ENCODE peak calls at places on chromosomes 5 and 9, in four cellular contexts. S is suprapubic skin, I is left ventricle myocardium inferior, Q is esophagus squamous epithelium. N is an unnamed sample.

GRCh38 chr5:136734638-136735037 is 369.3 kb upstream of the TRPC7 start:
- DNase-seq in S (no peak), I (no peak), Q (no peak), N (no peak)

GRCh38 chr5:126776499-126777256 is at the start of gene LMNB1:
- DNase-seq in S (peak), I (peak), Q (peak), N (peak)

GRCh38 chr5:56596154-56596553 is 219.2 kb upstream of the MAP3K1 start:
- DNase-seq in S (no peak), I (no peak), Q (no peak), N (no peak)

GRCh38 chr5:491856-492155 is 32.4 kb downstream of the SLC9A3 start:
- DNase-seq in S (no peak), I (no peak), Q (no peak), N (no peak)

GRCh38 chr5:126972062-126972895 is 58.1 kb downstream of the MARCHF3 start:
- DNase-seq in S (no peak), I (no peak), Q (no peak), N (no peak)

GRCh38 chr5:37816331-37816730 is 23.5 kb downstream of the GDNF start:
- DNase-seq in S (no peak), I (no peak), Q (no peak), N (no peak)

GRCh38 chr5:91865920-91866319 is 482.8 kb upstream of the ARRDC3 start:
- DNase-seq in S (no peak), I (no peak), Q (no peak), N (no peak)

GRCh38 chr5:81125959-81126358 is 107.2 kb upstream of the CKMT2 start:
- DNase-seq in S (no peak), I (no peak), Q (no peak), N (no peak)

GRCh38 chr5:80540691-80541090 is 29.4 kb downstream of the ANKRD34B start:
- DNase-seq in S (no peak), I (no peak), Q (no peak), N (no peak)

GRCh38 chr9:133224762-133225161 is 15.7 kb upstream of the OBP2B start:
- DNase-seq in S (no peak), I (no peak), Q (no peak), N (no peak)

GRCh38 chr9:38226491-38226951 is 157.5 kb upstream of the SHB start:
- DNase-seq in S (no peak), I (no peak), Q (no peak), N (no peak)

GRCh38 chr5:94577466-94578245 is 40.7 kb downstream of the KIAA0825 start:
- DNase-seq in S (no peak), I (no peak), Q (no peak), N (no peak)

GRCh38 chr9:78121488-78121887 is 89.9 kb upstream of the GNAQ start:
- DNase-seq in S (no peak), I (peak), Q (no peak), N (no peak)

GRCh38 chr5:104937591-104937990 is 1375.0 kb upstream of the NUDT12 start:
- DNase-seq in S (no peak), I (no peak), Q (no peak), N (no peak)

GRCh38 chr9:95105519-95106287 is 211.8 kb downstream of the FANCC start:
- DNase-seq in S (peak), I (no peak), Q (no peak), N (no peak)

GRCh38 chr5:172903790-172904189 is 55.4 kb upstream of the RPL26L1 start:
- DNase-seq in S (no peak), I (no peak), Q (no peak), N (no peak)

GRCh38 chr5:55853271-55853670 is 2.1 kb downstream of the IL31RA start:
- DNase-seq in S (no peak), I (no peak), Q (no peak), N (no peak)

GRCh38 chr9:80699551-80699998 is 989.8 kb downstream of the TLE1 start:
- DNase-seq in S (no peak), I (no peak), Q (no peak), N (no peak)

GRCh38 chr5:151006704-151007334 is 13.6 kb upstream of the GPX3 start:
- DNase-seq in S (no peak), I (peak), Q (no peak), N (no peak)

GRCh38 chr9:22201256-22201655 is 192.2 kb upstream of the CDKN2B start:
- DNase-seq in S (no peak), I (no peak), Q (no peak), N (no peak)

GRCh38 chr5:403995-404394 is 39.0 kb upstream of the EXOC3 start:
- DNase-seq in S (no peak), I (no peak), Q (no peak), N (peak)

GRCh38 chr9:70594546-70594945 is 180.1 kb upstream of the KLF9 start:
- DNase-seq in S (no peak), I (no peak), Q (no peak), N (no peak)

GRCh38 chr5:158326241-158326640 is 467.3 kb upstream of the CLINT1 start:
- DNase-seq in S (no peak), I (no peak), Q (no peak), N (no peak)

GRCh38 chr5:93433422-93433821 is 147.6 kb downstream of the NR2F1-AS1 start:
- DNase-seq in S (no peak), I (no peak), Q (no peak), N (no peak)

GRCh38 chr5:102766295-102767090 is 11.4 kb downstream of the PAM start:
- DNase-seq in S (no peak), I (no peak), Q (no peak), N (no peak)

GRCh38 chr5:80082221-80082620 is 47.1 kb downstream of the THBS4 start:
- DNase-seq in S (no peak), I (no peak), Q (no peak), N (no peak)

GRCh38 chr5:104186100-104186499 is 623.5 kb upstream of the NUDT12 start:
- DNase-seq in S (no peak), I (no peak), Q (no peak), N (no peak)

GRCh38 chr5:151094054-151094858 is 13.4 kb upstream of the TNIP1 start:
- DNase-seq in S (no peak), I (no peak), Q (no peak), N (no peak)

GRCh38 chr5:172549708-172550095 is 91.4 kb upstream of the NEURL1B start:
- DNase-seq in S (no peak), I (no peak), Q (no peak), N (no peak)

GRCh38 chr9:83166369-83166768 is 103.4 kb upstream of the RASEF start:
- DNase-seq in S (no peak), I (no peak), Q (no peak), N (no peak)
- TF ChIP-seq CTCF in S (no peak), I (no peak), Q (no peak), N (no peak)

GRCh38 chr9:99894826-99895225 is 11.6 kb upstream of the STX17 start:
- DNase-seq in S (no peak), I (no peak), Q (no peak), N (no peak)

DNA sequence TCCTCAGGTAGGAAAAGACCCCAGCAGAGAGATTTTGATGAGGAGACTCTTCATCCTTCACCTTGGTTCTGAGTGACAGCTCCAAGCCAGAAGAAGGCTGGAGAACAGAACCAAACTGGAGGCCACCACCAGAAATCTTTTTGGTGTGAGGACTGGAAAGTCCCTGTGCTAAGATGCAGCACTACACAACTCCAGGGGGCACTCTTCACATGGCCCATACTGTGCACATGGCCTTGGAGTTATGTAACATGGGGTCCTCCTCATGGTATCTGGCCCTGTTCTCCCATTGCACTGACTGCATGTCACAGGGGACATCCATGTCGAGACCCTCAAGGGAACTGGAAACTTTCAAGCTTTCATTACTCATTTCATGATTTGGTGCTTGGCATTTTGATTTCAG is 17.3 kb upstream of the STX17 start:
- DNase-seq in S (no peak), I (no peak), Q (no peak), N (no peak)
- TF ChIP-seq CTCF in S (no peak), I (no peak), Q (no peak), N (no peak)

GRCh38 chr5:115888027-115888426 is 46.3 kb downstream of the AP3S1 start:
- DNase-seq in S (no peak), I (no peak), Q (no peak), N (no peak)
- TF ChIP-seq CTCF in S (no peak), I (peak), Q (no peak), N (peak)

GRCh38 chr5:77285442-77285841 is 75.0 kb downstream of the PDE8B start:
- DNase-seq in S (no peak), I (no peak), Q (no peak), N (no peak)

GRCh38 chr5:77277764-77278163 is 67.3 kb downstream of the PDE8B start:
- DNase-seq in S (no peak), I (no peak), Q (no peak), N (no peak)

GRCh38 chr5:77280036-77280435 is 69.6 kb downstream of the PDE8B start:
- DNase-seq in S (no peak), I (no peak), Q (no peak), N (no peak)

GRCh38 chr5:77281969-77282336 is 71.5 kb downstream of the PDE8B start:
- DNase-seq in S (no peak), I (no peak), Q (no peak), N (no peak)

GRCh38 chr5:77282337-77283027 is 72.0 kb downstream of the PDE8B start:
- DNase-seq in S (no peak), I (no peak), Q (no peak), N (no peak)
- TF ChIP-seq CTCF in S (no peak), I (no peak), Q (no peak), N (peak)

DNA sequence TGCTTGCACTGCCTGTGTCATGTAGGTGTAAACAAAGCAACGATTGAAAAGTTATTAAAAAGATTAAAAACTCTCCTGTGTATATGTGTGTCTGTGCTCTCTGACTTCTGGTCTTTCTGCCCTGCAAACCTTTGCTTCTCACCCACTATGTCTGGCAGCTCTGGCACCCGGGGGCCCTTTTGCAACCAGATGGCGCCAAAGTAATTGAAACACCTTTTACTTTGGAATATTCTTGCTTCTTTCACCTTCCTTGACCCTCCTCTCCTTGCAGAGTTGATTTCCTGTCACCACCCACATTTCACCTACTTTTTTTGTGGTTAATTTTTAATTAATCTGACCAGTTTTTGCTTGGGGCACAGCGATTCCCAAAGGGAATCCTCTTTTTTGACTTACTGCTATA is 275.5 kb downstream of the ARHGEF28 start:
- DNase-seq in S (no peak), I (no peak), Q (no peak), N (no peak)
- TF ChIP-seq CTCF in S (no peak), I (no peak), Q (no peak), N (peak)

GRCh38 chr5:175460560-175460959 is 16.6 kb upstream of the DRD1 start:
- DNase-seq in S (no peak), I (no peak), Q (no peak), N (no peak)

GRCh38 chr5:175456105-175456504 is 12.1 kb upstream of the DRD1 start:
- DNase-seq in S (no peak), I (no peak), Q (no peak), N (no peak)

GRCh38 chr5:175457466-175457865 is 13.5 kb upstream of the DRD1 start:
- DNase-seq in S (no peak), I (no peak), Q (no peak), N (no peak)

GRCh38 chr5:175461370-175461769 is 17.0 kb upstream of the SFXN1 start:
- DNase-seq in S (no peak), I (peak), Q (no peak), N (no peak)

DNA sequence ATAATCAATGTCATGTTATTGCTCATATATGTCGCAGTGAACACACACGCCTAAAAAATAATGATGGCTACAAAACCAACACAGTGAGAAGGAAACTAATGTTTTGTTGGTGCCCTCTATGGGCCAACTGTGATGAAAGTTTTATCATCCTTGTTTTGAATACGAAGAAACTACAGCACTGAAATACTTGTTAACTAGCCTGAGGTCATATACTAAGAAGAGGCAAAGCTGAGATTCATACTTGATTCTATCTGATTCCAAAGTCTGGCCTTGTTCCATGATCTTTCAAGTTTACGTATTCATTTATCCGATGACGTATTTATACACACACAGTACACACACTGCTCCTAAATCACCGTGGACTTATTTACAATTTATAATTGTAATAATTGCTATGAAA is 16.1 kb upstream of the DRD1 start:
- DNase-seq in S (no peak), I (no peak), Q (no peak), N (no peak)
- TF ChIP-seq CTCF in S (no peak), I (peak), Q (peak), N (peak)

DNA sequence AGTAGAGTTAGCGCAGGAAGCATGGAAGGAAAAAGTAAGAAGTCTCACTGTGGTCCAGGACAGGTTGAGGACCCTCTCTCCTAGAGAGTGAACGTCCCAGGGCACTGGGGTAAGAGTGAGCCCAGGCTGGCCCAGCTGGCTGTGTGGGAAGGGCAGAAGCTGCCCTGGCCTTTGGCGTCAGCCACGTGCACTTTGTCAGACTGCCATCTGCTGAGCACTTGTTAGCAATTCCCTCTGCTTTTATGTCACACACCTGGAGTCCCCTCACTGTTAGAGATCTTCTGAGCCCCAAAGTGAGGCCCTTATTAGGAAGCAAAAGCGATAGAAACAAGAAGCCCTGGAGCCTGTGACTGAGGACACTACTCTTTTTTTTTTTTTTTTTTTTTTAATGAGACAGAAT is 79.1 kb downstream of the UGCG start:
- DNase-seq in S (no peak), I (peak), Q (no peak), N (no peak)
- TF ChIP-seq CTCF in S (no peak), I (peak), Q (no peak), N (peak)

GRCh38 chr9:98977246-98977681 is 33.6 kb downstream of the COL15A1 start:
- DNase-seq in S (peak), I (peak), Q (no peak), N (no peak)

GRCh38 chr9:98980291-98980690 is 36.6 kb downstream of the COL15A1 start:
- DNase-seq in S (no peak), I (no peak), Q (no peak), N (no peak)

GRCh38 chr9:98975838-98976237 is 32.1 kb downstream of the COL15A1 start:
- DNase-seq in S (no peak), I (no peak), Q (no peak), N (no peak)

GRCh38 chr9:98977813-98978212 is 34.1 kb downstream of the COL15A1 start:
- DNase-seq in S (peak), I (no peak), Q (no peak), N (no peak)

DNA sequence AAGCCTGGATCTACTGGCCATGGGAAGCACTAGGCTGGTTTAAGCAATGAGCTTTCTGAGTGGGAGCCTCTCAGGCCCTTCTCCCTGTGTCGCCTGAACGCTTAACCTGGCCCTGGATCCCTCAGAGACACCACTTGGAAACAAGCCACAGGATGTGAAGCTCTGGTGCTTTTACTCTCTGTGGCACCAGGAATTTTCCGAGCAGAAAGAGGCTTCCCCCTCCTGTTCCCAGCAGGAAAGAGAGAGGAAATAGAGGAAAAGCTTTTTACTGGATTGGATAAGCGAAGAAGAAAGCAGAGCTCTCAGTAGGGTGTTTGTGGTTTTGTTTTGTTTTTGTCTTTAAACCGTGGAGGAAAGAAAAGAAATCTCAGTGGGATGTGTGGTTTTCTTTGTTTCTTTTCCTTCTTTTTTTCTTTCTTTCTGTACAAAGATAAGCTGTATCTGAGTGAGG is 34.5 kb downstream of the COL15A1 start:
- DNase-seq in S (no peak), I (no peak), Q (no peak), N (no peak)
- TF ChIP-seq CTCF in S (no peak), I (no peak), Q (no peak), N (no peak)

GRCh38 chr9:136372561-136373299 is 739 bp downstream of the CARD9 start:
- DNase-seq in S (no peak), I (peak), Q (no peak), N (no peak)

GRCh38 chr9:136375096-136375495 is 1.6 kb upstream of the CARD9 start:
- DNase-seq in S (no peak), I (no peak), Q (no peak), N (no peak)

GRCh38 chr9:136372006-136372405 is 1.5 kb downstream of the CARD9 start:
- DNase-seq in S (no peak), I (no peak), Q (no peak), N (no peak)

GRCh38 chr9:136374183-136374575 is 710 bp upstream of the CARD9 start:
- DNase-seq in S (no peak), I (no peak), Q (no peak), N (no peak)

DNA sequence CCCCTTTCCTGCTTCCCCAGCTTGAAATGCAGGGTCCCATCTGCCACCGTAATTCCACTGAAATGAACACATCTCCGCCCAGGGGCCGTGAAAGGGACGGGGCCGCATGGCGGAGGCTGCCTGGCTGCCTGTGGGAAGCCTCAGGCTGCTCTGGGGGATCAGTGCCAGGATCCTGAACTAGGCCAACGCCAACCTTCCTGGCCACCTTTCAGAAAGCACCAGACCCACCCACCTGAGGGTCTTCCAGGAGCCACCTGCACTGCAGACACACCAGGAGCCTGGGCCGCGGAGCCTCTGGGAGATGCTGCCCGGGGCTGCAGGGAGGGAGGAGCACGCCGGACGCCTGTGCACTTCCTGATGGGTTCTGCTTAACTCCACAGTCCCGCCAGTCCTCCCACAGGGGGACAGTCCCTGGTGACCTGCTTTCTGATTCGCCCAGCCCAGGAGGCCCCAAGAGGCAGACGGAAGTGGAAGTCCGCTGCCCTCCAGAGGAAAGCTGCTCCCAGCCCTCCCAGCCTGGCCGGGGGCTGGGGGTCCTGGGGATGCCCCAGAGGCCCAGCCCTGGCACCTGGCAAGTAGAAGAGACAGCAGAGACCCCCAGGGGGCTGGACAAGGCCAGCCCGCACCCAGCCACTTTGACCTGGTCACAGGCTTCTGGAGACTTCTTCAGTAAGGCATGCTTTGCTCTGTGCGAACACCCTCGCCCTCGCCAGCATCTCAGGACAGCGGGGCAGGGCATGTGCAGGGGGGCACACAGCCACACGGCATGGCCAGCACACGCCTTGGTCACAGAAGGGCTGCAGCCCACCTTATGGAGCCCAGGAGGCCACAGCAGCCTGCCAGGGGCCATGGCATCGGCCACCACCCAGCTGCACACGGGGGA is at the start of gene CARD9:
- DNase-seq in S (no peak), I (peak), Q (no peak), N (no peak)
- TF ChIP-seq CTCF in S (no peak), I (no peak), Q (no peak), N (no peak)